ENCODE peak calls at places on chromosomes 2 and 18, in four cellular contexts. A is PC-9, B is suprapubic skin, M is dorsolateral prefrontal cortex. D is an unnamed sample. For H3K27me3, the result is how much of the 10 kb centered on the place peaks cover.

GRCh38 chr2:169193624-169194023 is 124.3 kb downstream of the DHRS9 start:
- DNase-seq in A (no peak), B (no peak), M (no peak), D (no peak)

GRCh38 chr2:221476195-221476594 is 95.9 kb downstream of the EPHA4 start:
- DNase-seq in A (no peak), B (no peak), M (no peak), D (no peak)

GRCh38 chr18:48475635-48476549 is 62.9 kb upstream of the CTIF start:
- DNase-seq in A (peak), B (no peak), M (no peak), D (no peak)

GRCh38 chr2:182372661-182373060 is 54.2 kb downstream of the PDE1A start:
- DNase-seq in A (peak), B (no peak), M (no peak), D (no peak)

GRCh38 chr2:120794716-120795115 is 59.0 kb downstream of the GLI2 start:
- DNase-seq in A (no peak), B (no peak), M (no peak), D (no peak)

GRCh38 chr2:142805244-142805643 is 72.2 kb upstream of the KYNU start:
- DNase-seq in A (no peak), B (no peak), M (no peak), D (no peak)

GRCh38 chr2:99944019-99944418 is 198.4 kb downstream of the AFF3 start:
- DNase-seq in A (no peak), B (no peak), M (no peak), D (no peak)

GRCh38 chr2:48357351-48357750 is 172.6 kb upstream of the STON1 start:
- DNase-seq in A (no peak), B (no peak), M (no peak), D (no peak)

GRCh38 chr18:62881509-62882016 is 166.2 kb downstream of the PHLPP1 start:
- DNase-seq in A (peak), B (no peak), M (no peak), D (no peak)

GRCh38 chr18:56709463-56709862 is 58.3 kb downstream of the WDR7 start:
- DNase-seq in A (no peak), B (no peak), M (no peak), D (no peak)

GRCh38 chr18:57649536-57650495 is 28.2 kb upstream of the NARS1 start:
- DNase-seq in A (no peak), B (peak), M (no peak), D (no peak)

GRCh38 chr18:21550510-21550970 is 50.0 kb downstream of the ESCO1 start:
- DNase-seq in A (no peak), B (no peak), M (no peak), D (no peak)

GRCh38 chr18:57802166-57802868 is 798 bp downstream of the ATP8B1 start:
- DNase-seq in A (no peak), B (no peak), M (no peak), D (no peak)

DNA sequence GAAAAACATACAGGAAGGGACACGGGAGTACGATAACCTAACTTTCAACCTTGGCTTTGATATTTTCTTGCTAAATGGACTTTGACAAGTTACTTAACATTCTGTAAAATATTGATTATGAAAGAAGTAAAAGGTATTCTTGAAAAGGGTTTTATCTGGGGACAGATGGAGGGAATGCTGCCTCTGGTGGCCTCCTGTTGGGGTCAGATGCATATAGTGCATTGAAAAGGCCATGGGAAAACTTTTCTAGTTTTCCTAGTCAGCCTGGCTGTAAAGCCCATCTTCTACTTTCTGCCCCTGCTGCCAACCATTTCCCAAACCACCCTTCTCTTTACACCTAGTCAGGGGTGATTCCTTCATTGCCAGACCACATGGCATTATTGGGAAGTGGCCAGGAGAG is 22.2 kb upstream of the MSTN start:
- DNase-seq in A (no peak), B (no peak), M (no peak), D (no peak)
- TF ChIP-seq CTCF in A (no peak), B (no peak), M (no peak), D (no peak)

GRCh38 chr2:165632594-165632993 is 161.5 kb downstream of the GALNT3 start:
- DNase-seq in A (no peak), B (no peak), M (no peak), D (no peak)
- H3K27me3 ChIP-seq in A (under half), B (under half), M (under half), D (under half)

GRCh38 chr2:128692895-128693519 is 374.3 kb upstream of the HS6ST1 start:
- DNase-seq in A (no peak), B (no peak), M (no peak), D (no peak)

GRCh38 chr2:128691526-128691925 is 372.9 kb upstream of the HS6ST1 start:
- DNase-seq in A (no peak), B (no peak), M (no peak), D (no peak)

GRCh38 chr2:128690431-128690830 is 371.8 kb upstream of the HS6ST1 start:
- DNase-seq in A (no peak), B (no peak), M (no peak), D (no peak)

GRCh38 chr2:128689971-128690370 is 371.3 kb upstream of the HS6ST1 start:
- DNase-seq in A (no peak), B (no peak), M (no peak), D (no peak)

DNA sequence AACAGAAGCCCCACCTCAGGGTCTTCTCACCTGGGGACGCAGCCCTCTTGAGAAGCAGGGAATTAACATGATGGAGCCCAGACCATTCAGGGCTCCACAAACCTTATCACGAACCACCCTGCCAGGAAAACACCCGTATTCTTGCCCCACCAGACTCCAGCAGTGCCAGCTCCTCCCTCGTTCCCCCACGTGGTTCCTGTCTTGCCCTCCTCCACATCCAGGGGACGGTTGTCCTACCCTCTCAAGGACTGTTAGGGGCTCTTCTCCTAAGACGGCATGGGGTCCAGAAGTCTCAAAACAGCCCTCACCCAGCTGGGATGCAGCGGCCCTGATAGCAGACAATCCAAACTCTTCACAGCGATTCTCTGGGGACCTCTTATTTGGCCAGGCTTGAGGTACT is 372.2 kb upstream of the HS6ST1 start:
- DNase-seq in A (no peak), B (no peak), M (no peak), D (peak)
- H3K27ac ChIP-seq in A (no peak), B (no peak), M (no peak), D (no peak)

GRCh38 chr18:35121531-35121930 is 80.3 kb downstream of the MAPRE2 start:
- DNase-seq in A (no peak), B (no peak), M (no peak), D (no peak)

GRCh38 chr18:35121038-35121437 is 79.8 kb downstream of the MAPRE2 start:
- DNase-seq in A (no peak), B (no peak), M (no peak), D (no peak)

GRCh38 chr18:35118641-35119040 is 77.4 kb downstream of the MAPRE2 start:
- DNase-seq in A (no peak), B (no peak), M (no peak), D (no peak)

GRCh38 chr18:35123811-35124210 is 82.6 kb downstream of the MAPRE2 start:
- DNase-seq in A (no peak), B (no peak), M (no peak), D (no peak)

GRCh38 chr18:35122586-35123224 is 81.5 kb downstream of the MAPRE2 start:
- DNase-seq in A (no peak), B (no peak), M (peak), D (peak)
- TF ChIP-seq CTCF in A (no peak), B (no peak), M (peak), D (peak)

DNA sequence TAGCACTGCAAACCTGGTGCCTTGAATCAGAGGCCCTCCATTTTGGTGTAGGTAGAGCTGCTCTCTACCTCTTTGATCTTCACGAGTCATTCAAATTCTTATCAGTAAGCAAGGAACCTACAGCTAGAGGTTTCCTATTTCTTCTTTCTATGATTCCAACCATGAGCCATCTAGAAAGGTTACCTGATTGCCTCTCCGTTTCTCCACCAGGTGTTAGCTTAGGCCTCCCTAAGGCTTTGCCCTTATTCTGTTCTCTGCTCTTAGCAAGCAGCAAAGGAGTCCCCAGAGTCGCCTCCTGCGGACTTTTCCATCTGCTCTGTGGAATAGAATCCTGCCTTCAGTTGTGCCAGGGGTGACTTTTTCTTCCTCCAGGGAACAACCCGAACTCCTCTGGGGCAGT is 173.6 kb downstream of the GRB14 start:
- DNase-seq in A (no peak), B (no peak), M (no peak), D (no peak)
- H3K27me3 ChIP-seq in A (under half), B (under half), M (under half), D (under half)

DNA sequence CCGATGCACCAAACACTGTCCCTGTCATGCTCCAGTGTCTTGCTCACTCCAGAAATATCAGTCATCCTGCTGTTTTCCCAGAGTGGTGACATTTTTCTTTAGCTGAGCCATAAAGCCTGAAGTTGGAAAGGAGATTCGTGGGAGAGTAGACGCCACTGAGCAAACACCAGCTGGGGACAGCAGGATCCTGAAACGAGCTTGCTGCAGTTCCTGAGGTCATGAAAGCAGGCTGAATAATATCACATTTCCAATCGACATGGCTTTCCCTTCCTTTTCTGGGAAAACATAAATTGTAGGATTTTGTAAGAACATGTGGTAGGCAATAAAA is 276.4 kb downstream of the CDCA7 start:
- DNase-seq in A (no peak), B (no peak), M (no peak), D (no peak)
- H3K27ac ChIP-seq in A (no peak), B (no peak), M (no peak), D (no peak)

D was measured in CD8-positive, alpha-beta T cell.